ENCODE peak calls at places on chromosomes 1 and 21, in eight cellular contexts. Z, B, T, R, S, I, N and U are unnamed samples.

GRCh38 chr1:109846148-109846547 is 64.5 kb upstream of the CSF1 start:
- DNase-seq in R (no peak), Z (no peak), S (no peak), T (no peak), B (no peak), N (no peak), I (no peak), U (no peak)

GRCh38 chr1:93600663-93601062 is 81.0 kb downstream of the BCAR3 start:
- DNase-seq in N (no peak), T (no peak), B (no peak), I (no peak), R (no peak), Z (no peak), S (no peak), U (no peak)

GRCh38 chr1:240099329-240099728 is 7.6 kb downstream of the FMN2 start:
- DNase-seq in N (no peak), I (no peak), B (no peak), T (no peak), R (no peak), S (no peak), Z (no peak), U (no peak)

GRCh38 chr21:15063081-15063820 is 1.5 kb downstream of the NRIP1 start:
- DNase-seq in I (no peak), T (no peak), S (peak), R (no peak), N (no peak), B (no peak), Z (no peak), U (no peak)

GRCh38 chr1:205271277-205271676 is 43.5 kb downstream of the TMCC2 start:
- DNase-seq in Z (no peak), B (no peak), N (no peak), S (no peak), R (no peak), I (no peak), T (no peak), U (no peak)

GRCh38 chr21:29075706-29076447 is 2.4 kb upstream of the CCT8 start:
- DNase-seq in B (no peak), I (no peak), R (no peak), Z (no peak), S (peak), N (peak), T (no peak), U (no peak)

GRCh38 chr1:163142152-163142551 is 60.6 kb downstream of the RGS5 start:
- DNase-seq in I (no peak), T (no peak), S (no peak), R (no peak), N (no peak), B (no peak), Z (no peak), U (no peak)

GRCh38 chr1:236128646-236129178 is 13.6 kb upstream of the GPR137B start:
- DNase-seq in B (no peak), S (peak), I (no peak), N (no peak), Z (no peak), R (no peak), T (no peak), U (no peak)

GRCh38 chr1:62725255-62725654 is 37.1 kb upstream of the DOCK7 start:
- DNase-seq in S (peak), I (no peak), B (peak), Z (peak), T (no peak), R (no peak), N (peak), U (no peak)

GRCh38 chr1:35577071-35577998 is 4.2 kb downstream of the TFAP2E start:
- DNase-seq in S (no peak), R (peak), I (peak), T (peak), Z (no peak), B (no peak), N (no peak), U (no peak)

GRCh38 chr1:233790662-233791371 is 113.7 kb upstream of the SLC35F3 start:
- DNase-seq in N (peak), S (peak), B (peak), R (peak), I (no peak), T (no peak), Z (peak), U (peak)

GRCh38 chr1:33060579-33061083 is 20.3 kb upstream of the AZIN2 start:
- DNase-seq in S (peak), T (no peak), I (peak), Z (peak), N (peak), B (peak), R (no peak), U (no peak)

GRCh38 chr1:43503534-43503933 is 27.1 kb upstream of the PTPRF start:
- DNase-seq in N (no peak), Z (no peak), R (no peak), B (no peak), T (no peak), I (no peak), S (no peak), U (no peak)

GRCh38 chr21:42227909-42228708 is 9.2 kb downstream of the ABCG1 start:
- DNase-seq in T (peak), N (peak), I (peak), S (peak), R (peak), Z (no peak), B (peak), U (no peak)

GRCh38 chr1:161702250-161702649 is 4.8 kb upstream of the FCRLA start:
- DNase-seq in N (no peak), I (no peak), B (no peak), S (no peak), R (no peak), T (no peak), Z (no peak), U (no peak)

GRCh38 chr1:153527023-153527724 is 8.6 kb downstream of the S100A6 start:
- DNase-seq in T (no peak), N (no peak), R (no peak), B (no peak), Z (no peak), S (no peak), I (no peak), U (no peak)

GRCh38 chr1:70039485-70039884 is 165.9 kb downstream of the LRRC40 start:
- DNase-seq in S (no peak), Z (no peak), B (no peak), R (no peak), T (no peak), N (no peak), I (no peak), U (no peak)

GRCh38 chr1:87826639-87827345 is 498.1 kb downstream of the LMO4 start:
- DNase-seq in I (no peak), T (no peak), Z (peak), S (peak), N (peak), B (peak), R (no peak), U (no peak)

GRCh38 chr1:206686486-206687249 is 2.0 kb downstream of the MAPKAPK2 start:
- DNase-seq in T (no peak), I (no peak), N (no peak), B (no peak), Z (no peak), S (no peak), R (no peak), U (no peak)